ENCODE peak calls at places on chromosomes 7 and 10, in ten cellular contexts. Y, C, J, K, B, R, D, Q, A and V are unnamed samples.

GRCh38 chr10:68178592-68178991 is 53.3 kb downstream of the ATOH7 start:
- DNase-seq in Y (no peak), C (no peak), J (no peak), K (no peak), B (no peak), R (no peak), D (no peak), Q (no peak), A (no peak), V (no peak)

GRCh38 chr10:113960617-113961260 is 82.9 kb upstream of the ADRB1 start:
- DNase-seq in Y (peak), C (no peak), J (peak), K (peak), B (no peak), R (peak), D (no peak), Q (peak), A (no peak), V (peak)

GRCh38 chr10:7971949-7972348 is 82.5 kb upstream of the GATA3 start:
- DNase-seq in Y (no peak), C (no peak), J (no peak), K (no peak), B (no peak), R (no peak), D (no peak), Q (no peak), A (no peak), V (no peak)

GRCh38 chr7:123472327-123472726 is 62.1 kb downstream of the IQUB start:
- DNase-seq in Y (no peak), C (no peak), J (no peak), K (no peak), B (no peak), R (no peak), D (no peak), Q (no peak), A (no peak), V (no peak)

GRCh38 chr7:6235029-6235627 is 37.3 kb downstream of the CYTH3 start:
- DNase-seq in Y (no peak), C (no peak), J (no peak), K (no peak), B (no peak), R (no peak), D (no peak), Q (no peak), A (no peak), V (no peak)

GRCh38 chr7:20299647-20300312 is 30.9 kb upstream of the ITGB8 start:
- DNase-seq in Y (no peak), C (no peak), J (no peak), K (no peak), B (no peak), R (no peak), D (no peak), Q (no peak), A (no peak), V (no peak)

GRCh38 chr10:36388162-36388561 is 737.2 kb upstream of the ANKRD30A start:
- DNase-seq in Y (no peak), C (no peak), J (no peak), K (no peak), B (no peak), R (no peak), D (no peak), Q (no peak), A (no peak), V (no peak)

GRCh38 chr7:128396357-128396756 is 13.4 kb downstream of the IMPDH1 start:
- DNase-seq in Y (no peak), C (no peak), J (no peak), K (no peak), B (no peak), R (no peak), D (no peak), Q (no peak), A (no peak), V (no peak)

GRCh38 chr10:22218448-22218847 is 633 bp upstream of the EBLN1 start:
- DNase-seq in Y (no peak), C (no peak), J (no peak), K (no peak), B (no peak), R (no peak), D (no peak), Q (no peak), A (no peak), V (no peak)

GRCh38 chr10:3091346-3091787 is 24.0 kb downstream of the PFKP start:
- DNase-seq in Y (no peak), C (no peak), J (peak), K (peak), B (no peak), R (no peak), D (no peak), Q (peak), A (no peak), V (no peak)

GRCh38 chr10:61197022-61197421 is 253.0 kb upstream of the RHOBTB1 start:
- DNase-seq in Y (no peak), C (no peak), J (no peak), K (no peak), B (no peak), R (no peak), D (no peak), Q (no peak), A (no peak), V (no peak)

GRCh38 chr10:131448171-131448570 is 136.7 kb upstream of the TCERG1L start:
- DNase-seq in Y (no peak), C (no peak), J (no peak), K (no peak), B (peak), R (no peak), D (peak), Q (no peak), A (no peak), V (no peak)